ENCODE peak calls at places on chromosomes 1 and 21, in eight cellular contexts. One of them, this sample, is unnamed.

GRCh38 chr1:231266811-231267322 is 25.9 kb downstream of the GNPAT start:
- DNase-seq in amniotic epithelial cell: peak; percentile 58
- DNase-seq in activated T-cell treated with anti-CD3 and anti-CD28 coated beads, Interleukin-2, amount 50 U/mL, for 72 hours: no peak
- DNase-seq in neuronal stem cell: no peak
- DNase-seq in stimulated activated CD4-positive, alpha-beta T cell treated with anti-CD3 and anti-CD28 coated beads, Interleukin-2, amount 100 ng/mL, for 24 hours: no peak
- DNase-seq in M059J: no peak
- DNase-seq in non-pigmented ciliary epithelial cell: peak; percentile 4
- DNase-seq in NCI-H1105: no peak
- DNase-seq in this sample: no peak

GRCh38 chr1:167518331-167518700 is at the start of gene CD247:
- DNase-seq in amniotic epithelial cell: no peak
- DNase-seq in activated T-cell treated with anti-CD3 and anti-CD28 coated beads, Interleukin-2, amount 50 U/mL, for 72 hours: peak; percentile 75
- DNase-seq in neuronal stem cell: no peak
- DNase-seq in stimulated activated CD4-positive, alpha-beta T cell treated with anti-CD3 and anti-CD28 coated beads, Interleukin-2, amount 100 ng/mL, for 24 hours: peak; percentile 72
- DNase-seq in M059J: no peak
- DNase-seq in non-pigmented ciliary epithelial cell: no peak
- DNase-seq in NCI-H1105: no peak
- DNase-seq in this sample: no peak

GRCh38 chr1:228058172-228058980 is 24.1 kb upstream of the ARF1 start:
- DNase-seq in amniotic epithelial cell: no peak
- DNase-seq in activated T-cell treated with anti-CD3 and anti-CD28 coated beads, Interleukin-2, amount 50 U/mL, for 72 hours: no peak
- DNase-seq in neuronal stem cell: no peak
- DNase-seq in stimulated activated CD4-positive, alpha-beta T cell treated with anti-CD3 and anti-CD28 coated beads, Interleukin-2, amount 100 ng/mL, for 24 hours: no peak
- DNase-seq in M059J: no peak
- DNase-seq in non-pigmented ciliary epithelial cell: no peak
- DNase-seq in NCI-H1105: no peak
- DNase-seq in this sample: no peak

GRCh38 chr21:45971487-45972352 is 9.8 kb upstream of the COL6A1 start:
- DNase-seq in amniotic epithelial cell: no peak
- DNase-seq in activated T-cell treated with anti-CD3 and anti-CD28 coated beads, Interleukin-2, amount 50 U/mL, for 72 hours: no peak
- DNase-seq in neuronal stem cell: no peak
- DNase-seq in stimulated activated CD4-positive, alpha-beta T cell treated with anti-CD3 and anti-CD28 coated beads, Interleukin-2, amount 100 ng/mL, for 24 hours: no peak
- DNase-seq in M059J: no peak
- DNase-seq in non-pigmented ciliary epithelial cell: no peak
- DNase-seq in NCI-H1105: no peak
- DNase-seq in this sample: no peak

GRCh38 chr1:238485906-238486219 is 595.1 kb upstream of the ZP4 start:
- DNase-seq in amniotic epithelial cell: no peak
- DNase-seq in activated T-cell treated with anti-CD3 and anti-CD28 coated beads, Interleukin-2, amount 50 U/mL, for 72 hours: no peak
- DNase-seq in neuronal stem cell: no peak
- DNase-seq in stimulated activated CD4-positive, alpha-beta T cell treated with anti-CD3 and anti-CD28 coated beads, Interleukin-2, amount 100 ng/mL, for 24 hours: no peak
- DNase-seq in M059J: peak; percentile 43
- DNase-seq in non-pigmented ciliary epithelial cell: no peak
- DNase-seq in NCI-H1105: no peak
- DNase-seq in this sample: no peak

GRCh38 chr1:197998110-197998509 is 80.9 kb downstream of the LHX9 start:
- DNase-seq in amniotic epithelial cell: no peak
- DNase-seq in activated T-cell treated with anti-CD3 and anti-CD28 coated beads, Interleukin-2, amount 50 U/mL, for 72 hours: no peak
- DNase-seq in neuronal stem cell: no peak
- DNase-seq in stimulated activated CD4-positive, alpha-beta T cell treated with anti-CD3 and anti-CD28 coated beads, Interleukin-2, amount 100 ng/mL, for 24 hours: no peak
- DNase-seq in M059J: no peak
- DNase-seq in non-pigmented ciliary epithelial cell: no peak
- DNase-seq in NCI-H1105: no peak
- DNase-seq in this sample: no peak

GRCh38 chr1:194647118-194647517 is 1460.7 kb upstream of the B3GALT2 start:
- DNase-seq in amniotic epithelial cell: no peak
- DNase-seq in activated T-cell treated with anti-CD3 and anti-CD28 coated beads, Interleukin-2, amount 50 U/mL, for 72 hours: no peak
- DNase-seq in neuronal stem cell: no peak
- DNase-seq in stimulated activated CD4-positive, alpha-beta T cell treated with anti-CD3 and anti-CD28 coated beads, Interleukin-2, amount 100 ng/mL, for 24 hours: no peak
- DNase-seq in M059J: no peak
- DNase-seq in non-pigmented ciliary epithelial cell: no peak
- DNase-seq in NCI-H1105: no peak
- DNase-seq in this sample: no peak

GRCh38 chr1:15994590-15995351 is 9.3 kb upstream of the SRARP start:
- DNase-seq in amniotic epithelial cell: peak; percentile 53
- DNase-seq in activated T-cell treated with anti-CD3 and anti-CD28 coated beads, Interleukin-2, amount 50 U/mL, for 72 hours: peak; percentile 72
- DNase-seq in neuronal stem cell: no peak
- DNase-seq in stimulated activated CD4-positive, alpha-beta T cell treated with anti-CD3 and anti-CD28 coated beads, Interleukin-2, amount 100 ng/mL, for 24 hours: peak; percentile 58
- DNase-seq in M059J: peak; percentile 63
- DNase-seq in non-pigmented ciliary epithelial cell: no peak
- DNase-seq in NCI-H1105: peak; percentile 32
- DNase-seq in this sample: peak; percentile 46

GRCh38 chr1:21911205-21912001 is 25.7 kb downstream of the HSPG2 start:
- DNase-seq in amniotic epithelial cell: peak; percentile 44
- DNase-seq in activated T-cell treated with anti-CD3 and anti-CD28 coated beads, Interleukin-2, amount 50 U/mL, for 72 hours: no peak
- DNase-seq in neuronal stem cell: no peak
- DNase-seq in stimulated activated CD4-positive, alpha-beta T cell treated with anti-CD3 and anti-CD28 coated beads, Interleukin-2, amount 100 ng/mL, for 24 hours: no peak
- DNase-seq in M059J: no peak
- DNase-seq in non-pigmented ciliary epithelial cell: no peak
- DNase-seq in NCI-H1105: no peak
- DNase-seq in this sample: no peak

GRCh38 chr1:8818325-8818775 is 910 bp upstream of the RERE start:
- DNase-seq in amniotic epithelial cell: peak; percentile 73
- DNase-seq in activated T-cell treated with anti-CD3 and anti-CD28 coated beads, Interleukin-2, amount 50 U/mL, for 72 hours: no peak
- DNase-seq in neuronal stem cell: no peak
- DNase-seq in stimulated activated CD4-positive, alpha-beta T cell treated with anti-CD3 and anti-CD28 coated beads, Interleukin-2, amount 100 ng/mL, for 24 hours: peak; percentile 18
- DNase-seq in M059J: peak; percentile 84
- DNase-seq in non-pigmented ciliary epithelial cell: peak; percentile 53
- DNase-seq in NCI-H1105: peak; percentile 18
- DNase-seq in this sample: peak; percentile 72

GRCh38 chr1:9289724-9290493 is 2.8 kb upstream of the SPSB1 start:
- DNase-seq in amniotic epithelial cell: peak; percentile 98
- DNase-seq in activated T-cell treated with anti-CD3 and anti-CD28 coated beads, Interleukin-2, amount 50 U/mL, for 72 hours: peak; percentile 56
- DNase-seq in neuronal stem cell: no peak
- DNase-seq in stimulated activated CD4-positive, alpha-beta T cell treated with anti-CD3 and anti-CD28 coated beads, Interleukin-2, amount 100 ng/mL, for 24 hours: peak; percentile 46
- DNase-seq in M059J: peak; percentile 86
- DNase-seq in non-pigmented ciliary epithelial cell: peak; percentile 60
- DNase-seq in NCI-H1105: no peak
- DNase-seq in this sample: no peak

GRCh38 chr21:17105972-17106371 is 406.9 kb upstream of the CXADR start:
- DNase-seq in amniotic epithelial cell: no peak
- DNase-seq in activated T-cell treated with anti-CD3 and anti-CD28 coated beads, Interleukin-2, amount 50 U/mL, for 72 hours: no peak
- DNase-seq in neuronal stem cell: no peak
- DNase-seq in stimulated activated CD4-positive, alpha-beta T cell treated with anti-CD3 and anti-CD28 coated beads, Interleukin-2, amount 100 ng/mL, for 24 hours: no peak
- DNase-seq in M059J: no peak
- DNase-seq in non-pigmented ciliary epithelial cell: no peak
- DNase-seq in NCI-H1105: no peak
- DNase-seq in this sample: no peak

GRCh38 chr21:41954654-41955499 is 1.1 kb upstream of the C2CD2 start:
- DNase-seq in amniotic epithelial cell: no peak
- DNase-seq in activated T-cell treated with anti-CD3 and anti-CD28 coated beads, Interleukin-2, amount 50 U/mL, for 72 hours: no peak
- DNase-seq in neuronal stem cell: no peak
- DNase-seq in stimulated activated CD4-positive, alpha-beta T cell treated with anti-CD3 and anti-CD28 coated beads, Interleukin-2, amount 100 ng/mL, for 24 hours: no peak
- DNase-seq in M059J: no peak
- DNase-seq in non-pigmented ciliary epithelial cell: no peak
- DNase-seq in NCI-H1105: no peak
- DNase-seq in this sample: no peak

GRCh38 chr1:160117709-160118183 is 2.2 kb downstream of the ATP1A2 start:
- DNase-seq in amniotic epithelial cell: peak; percentile 22
- DNase-seq in activated T-cell treated with anti-CD3 and anti-CD28 coated beads, Interleukin-2, amount 50 U/mL, for 72 hours: no peak
- DNase-seq in neuronal stem cell: no peak
- DNase-seq in stimulated activated CD4-positive, alpha-beta T cell treated with anti-CD3 and anti-CD28 coated beads, Interleukin-2, amount 100 ng/mL, for 24 hours: no peak
- DNase-seq in M059J: no peak
- DNase-seq in non-pigmented ciliary epithelial cell: no peak
- DNase-seq in NCI-H1105: no peak
- DNase-seq in this sample: no peak

GRCh38 chr1:21931171-21932093 is 5.7 kb downstream of the HSPG2 start:
- DNase-seq in amniotic epithelial cell: peak; percentile 85
- DNase-seq in activated T-cell treated with anti-CD3 and anti-CD28 coated beads, Interleukin-2, amount 50 U/mL, for 72 hours: no peak
- DNase-seq in neuronal stem cell: no peak
- DNase-seq in stimulated activated CD4-positive, alpha-beta T cell treated with anti-CD3 and anti-CD28 coated beads, Interleukin-2, amount 100 ng/mL, for 24 hours: no peak
- DNase-seq in M059J: peak; percentile 96
- DNase-seq in non-pigmented ciliary epithelial cell: peak; percentile 56
- DNase-seq in NCI-H1105: no peak
- DNase-seq in this sample: no peak

GRCh38 chr1:102897537-102897936 is 210.8 kb downstream of the COL11A1 start:
- DNase-seq in amniotic epithelial cell: peak; percentile 79
- DNase-seq in activated T-cell treated with anti-CD3 and anti-CD28 coated beads, Interleukin-2, amount 50 U/mL, for 72 hours: no peak
- DNase-seq in neuronal stem cell: no peak
- DNase-seq in stimulated activated CD4-positive, alpha-beta T cell treated with anti-CD3 and anti-CD28 coated beads, Interleukin-2, amount 100 ng/mL, for 24 hours: no peak
- DNase-seq in M059J: peak; percentile 40
- DNase-seq in non-pigmented ciliary epithelial cell: peak; percentile 49
- DNase-seq in NCI-H1105: no peak
- DNase-seq in this sample: no peak

GRCh38 chr1:84164156-84164555 is 20.1 kb downstream of the PRKACB start:
- DNase-seq in amniotic epithelial cell: no peak
- DNase-seq in activated T-cell treated with anti-CD3 and anti-CD28 coated beads, Interleukin-2, amount 50 U/mL, for 72 hours: no peak
- DNase-seq in neuronal stem cell: no peak
- DNase-seq in stimulated activated CD4-positive, alpha-beta T cell treated with anti-CD3 and anti-CD28 coated beads, Interleukin-2, amount 100 ng/mL, for 24 hours: no peak
- DNase-seq in M059J: no peak
- DNase-seq in non-pigmented ciliary epithelial cell: no peak
- DNase-seq in NCI-H1105: peak; percentile 25
- DNase-seq in this sample: peak; percentile 34

GRCh38 chr1:184404727-184405027 is 17.8 kb downstream of the C1orf21 start:
- DNase-seq in amniotic epithelial cell: no peak
- DNase-seq in activated T-cell treated with anti-CD3 and anti-CD28 coated beads, Interleukin-2, amount 50 U/mL, for 72 hours: no peak
- DNase-seq in neuronal stem cell: no peak
- DNase-seq in stimulated activated CD4-positive, alpha-beta T cell treated with anti-CD3 and anti-CD28 coated beads, Interleukin-2, amount 100 ng/mL, for 24 hours: no peak
- DNase-seq in M059J: no peak
- DNase-seq in non-pigmented ciliary epithelial cell: no peak
- DNase-seq in NCI-H1105: no peak
- DNase-seq in this sample: no peak

GRCh38 chr1:113325039-113325438 is 65.3 kb upstream of the MAGI3 start:
- DNase-seq in amniotic epithelial cell: peak; percentile 68
- DNase-seq in activated T-cell treated with anti-CD3 and anti-CD28 coated beads, Interleukin-2, amount 50 U/mL, for 72 hours: no peak
- DNase-seq in neuronal stem cell: no peak
- DNase-seq in stimulated activated CD4-positive, alpha-beta T cell treated with anti-CD3 and anti-CD28 coated beads, Interleukin-2, amount 100 ng/mL, for 24 hours: no peak
- DNase-seq in M059J: peak; percentile 73
- DNase-seq in non-pigmented ciliary epithelial cell: no peak
- DNase-seq in NCI-H1105: no peak
- DNase-seq in this sample: no peak

GRCh38 chr1:153730468-153730988 is 2.7 kb downstream of the INTS3 start:
- DNase-seq in amniotic epithelial cell: no peak
- DNase-seq in activated T-cell treated with anti-CD3 and anti-CD28 coated beads, Interleukin-2, amount 50 U/mL, for 72 hours: no peak
- DNase-seq in neuronal stem cell: no peak
- DNase-seq in stimulated activated CD4-positive, alpha-beta T cell treated with anti-CD3 and anti-CD28 coated beads, Interleukin-2, amount 100 ng/mL, for 24 hours: no peak
- DNase-seq in M059J: no peak
- DNase-seq in non-pigmented ciliary epithelial cell: no peak
- DNase-seq in NCI-H1105: no peak
- DNase-seq in this sample: no peak

GRCh38 chr1:7984826-7985225 is 23.3 kb downstream of the PARK7 start:
- DNase-seq in amniotic epithelial cell: no peak
- DNase-seq in activated T-cell treated with anti-CD3 and anti-CD28 coated beads, Interleukin-2, amount 50 U/mL, for 72 hours: no peak
- DNase-seq in neuronal stem cell: peak; percentile 31
- DNase-seq in stimulated activated CD4-positive, alpha-beta T cell treated with anti-CD3 and anti-CD28 coated beads, Interleukin-2, amount 100 ng/mL, for 24 hours: no peak
- DNase-seq in M059J: no peak
- DNase-seq in non-pigmented ciliary epithelial cell: no peak
- DNase-seq in NCI-H1105: no peak
- DNase-seq in this sample: no peak

GRCh38 chr1:145988773-145989172 is 7.6 kb downstream of the TXNIP start:
- DNase-seq in amniotic epithelial cell: no peak
- DNase-seq in activated T-cell treated with anti-CD3 and anti-CD28 coated beads, Interleukin-2, amount 50 U/mL, for 72 hours: no peak
- DNase-seq in neuronal stem cell: no peak
- DNase-seq in stimulated activated CD4-positive, alpha-beta T cell treated with anti-CD3 and anti-CD28 coated beads, Interleukin-2, amount 100 ng/mL, for 24 hours: no peak
- DNase-seq in M059J: no peak
- DNase-seq in non-pigmented ciliary epithelial cell: no peak
- DNase-seq in NCI-H1105: no peak
- DNase-seq in this sample: no peak

GRCh38 chr21:42545317-42545716 is 31.7 kb downstream of the SLC37A1 start:
- DNase-seq in amniotic epithelial cell: no peak
- DNase-seq in activated T-cell treated with anti-CD3 and anti-CD28 coated beads, Interleukin-2, amount 50 U/mL, for 72 hours: no peak
- DNase-seq in neuronal stem cell: no peak
- DNase-seq in stimulated activated CD4-positive, alpha-beta T cell treated with anti-CD3 and anti-CD28 coated beads, Interleukin-2, amount 100 ng/mL, for 24 hours: no peak
- DNase-seq in M059J: no peak
- DNase-seq in non-pigmented ciliary epithelial cell: no peak
- DNase-seq in NCI-H1105: no peak
- DNase-seq in this sample: no peak

GRCh38 chr1:29412591-29412990 is 176.3 kb downstream of the PTPRU start:
- DNase-seq in amniotic epithelial cell: no peak
- DNase-seq in activated T-cell treated with anti-CD3 and anti-CD28 coated beads, Interleukin-2, amount 50 U/mL, for 72 hours: no peak
- DNase-seq in neuronal stem cell: no peak
- DNase-seq in stimulated activated CD4-positive, alpha-beta T cell treated with anti-CD3 and anti-CD28 coated beads, Interleukin-2, amount 100 ng/mL, for 24 hours: no peak
- DNase-seq in M059J: no peak
- DNase-seq in non-pigmented ciliary epithelial cell: no peak
- DNase-seq in NCI-H1105: no peak
- DNase-seq in this sample: no peak

GRCh38 chr1:222546548-222547259 is 1.2 kb downstream of the HHIPL2 start:
- DNase-seq in amniotic epithelial cell: peak; percentile 80
- DNase-seq in activated T-cell treated with anti-CD3 and anti-CD28 coated beads, Interleukin-2, amount 50 U/mL, for 72 hours: no peak
- DNase-seq in neuronal stem cell: no peak
- DNase-seq in stimulated activated CD4-positive, alpha-beta T cell treated with anti-CD3 and anti-CD28 coated beads, Interleukin-2, amount 100 ng/mL, for 24 hours: no peak
- DNase-seq in M059J: peak; percentile 98
- DNase-seq in non-pigmented ciliary epithelial cell: peak; percentile 30
- DNase-seq in NCI-H1105: no peak
- DNase-seq in this sample: peak; percentile 67

GRCh38 chr1:107140703-107141490 is at the start of gene NTNG1:
- DNase-seq in amniotic epithelial cell: no peak
- DNase-seq in activated T-cell treated with anti-CD3 and anti-CD28 coated beads, Interleukin-2, amount 50 U/mL, for 72 hours: peak; percentile 7
- DNase-seq in neuronal stem cell: peak; percentile 15
- DNase-seq in stimulated activated CD4-positive, alpha-beta T cell treated with anti-CD3 and anti-CD28 coated beads, Interleukin-2, amount 100 ng/mL, for 24 hours: no peak
- DNase-seq in M059J: peak; percentile 48
- DNase-seq in non-pigmented ciliary epithelial cell: no peak
- DNase-seq in NCI-H1105: peak; percentile 35
- DNase-seq in this sample: peak; percentile 26

GRCh38 chr1:150094734-150095133 is 27.2 kb downstream of the VPS45 start:
- DNase-seq in amniotic epithelial cell: no peak
- DNase-seq in activated T-cell treated with anti-CD3 and anti-CD28 coated beads, Interleukin-2, amount 50 U/mL, for 72 hours: no peak
- DNase-seq in neuronal stem cell: no peak
- DNase-seq in stimulated activated CD4-positive, alpha-beta T cell treated with anti-CD3 and anti-CD28 coated beads, Interleukin-2, amount 100 ng/mL, for 24 hours: no peak
- DNase-seq in M059J: no peak
- DNase-seq in non-pigmented ciliary epithelial cell: no peak
- DNase-seq in NCI-H1105: no peak
- DNase-seq in this sample: no peak

GRCh38 chr1:165152727-165153126 is 203.8 kb downstream of the LMX1A start:
- DNase-seq in amniotic epithelial cell: no peak
- DNase-seq in activated T-cell treated with anti-CD3 and anti-CD28 coated beads, Interleukin-2, amount 50 U/mL, for 72 hours: no peak
- DNase-seq in neuronal stem cell: no peak
- DNase-seq in stimulated activated CD4-positive, alpha-beta T cell treated with anti-CD3 and anti-CD28 coated beads, Interleukin-2, amount 100 ng/mL, for 24 hours: no peak
- DNase-seq in M059J: peak; percentile 4
- DNase-seq in non-pigmented ciliary epithelial cell: no peak
- DNase-seq in NCI-H1105: no peak
- DNase-seq in this sample: peak; percentile 14

GRCh38 chr1:179042087-179042486 is 16.4 kb downstream of the FAM20B start:
- DNase-seq in amniotic epithelial cell: no peak
- DNase-seq in activated T-cell treated with anti-CD3 and anti-CD28 coated beads, Interleukin-2, amount 50 U/mL, for 72 hours: no peak
- DNase-seq in neuronal stem cell: no peak
- DNase-seq in stimulated activated CD4-positive, alpha-beta T cell treated with anti-CD3 and anti-CD28 coated beads, Interleukin-2, amount 100 ng/mL, for 24 hours: no peak
- DNase-seq in M059J: no peak
- DNase-seq in non-pigmented ciliary epithelial cell: no peak
- DNase-seq in NCI-H1105: no peak
- DNase-seq in this sample: no peak